ENCODE peak calls at places on chromosome 17, in seven cellular contexts. B, X, O, U, G, Z and C are unnamed samples.

GRCh38 chr17:21453144-21453982 is 77.2 kb downstream of the KCNJ12 start:
- DNase-seq in B (no peak), X (no peak), O (peak; percentile 23), U (no peak), G (no peak), Z (no peak), C (no peak)

GRCh38 chr17:73430165-73430680 is 118.4 kb upstream of the CDC42EP4 start:
- DNase-seq in B (no peak), X (no peak), O (peak; percentile 37), U (no peak), G (no peak), Z (no peak), C (no peak)

GRCh38 chr17:28545787-28546415 is 6.5 kb downstream of the UNC119 start:
- DNase-seq in B (no peak), X (no peak), O (no peak), U (no peak), G (no peak), Z (no peak), C (no peak)

GRCh38 chr17:60165976-60166375 is 16.2 kb downstream of the CA4 start:
- DNase-seq in B (no peak), X (no peak), O (no peak), U (peak; percentile 69), G (no peak), Z (no peak), C (peak; percentile 81)

GRCh38 chr17:77471984-77472836 is 331.4 kb downstream of the SEC14L1 start:
- DNase-seq in B (peak; percentile 82), X (peak; percentile 51), O (peak; percentile 70), U (peak; percentile 56), G (peak; percentile 73), Z (no peak), C (no peak)

GRCh38 chr17:80455784-80456183 is 20.6 kb downstream of the NPTX1 start:
- DNase-seq in B (no peak), X (peak; percentile 55), O (no peak), U (no peak), G (no peak), Z (no peak), C (no peak)

GRCh38 chr17:17348872-17349723 is 45.9 kb downstream of the NT5M start:
- DNase-seq in B (no peak), X (no peak), O (no peak), U (no peak), G (peak; percentile 22), Z (peak; percentile 71), C (no peak)

GRCh38 chr17:48441862-48442261 is 11.8 kb upstream of the SKAP1 start:
- DNase-seq in B (no peak), X (no peak), O (no peak), U (no peak), G (no peak), Z (no peak), C (no peak)

GRCh38 chr17:1810450-1811103 is 19.1 kb downstream of the SMYD4 start:
- DNase-seq in B (no peak), X (no peak), O (no peak), U (no peak), G (no peak), Z (no peak), C (no peak)